ENCODE peak calls at places on chromosomes 6 and 20, in nine cellular contexts. R is endothelial cell; K is NCI-H345; Q is stimulated activated CD4-positive, alpha-beta T cell treated with anti-CD3 and anti-CD28 coated beads, TNF-alpha, amount 100 ng/mL, for 4 hours; P is nephron progenitor cell; G is HTR-8/SVneo; Z is caudate nucleus; C is mesenchymal stem cell; X is ovary. L is an unnamed sample.

GRCh38 chr6:31659649-31660223 is 842 bp downstream of the C6orf47 start:
- DNase-seq in R (no peak), K (no peak), Q (no peak), P (no peak), G (no peak), Z (no peak), C (peak; percentile 52), X (no peak), L (peak; percentile 37)

GRCh38 chr6:29641430-29642213 is 8.6 kb upstream of the GABBR1 start:
- DNase-seq in R (no peak), K (no peak), Q (no peak), P (no peak), G (no peak), Z (no peak), C (no peak), X (no peak), L (peak; percentile 22)

GRCh38 chr6:129890164-129890563 is 29.0 kb upstream of the TMEM244 start:
- DNase-seq in R (no peak), K (no peak), Q (no peak), P (no peak), G (no peak), Z (no peak), C (no peak), X (no peak), L (no peak)

GRCh38 chr6:155154158-155154830 is 109.5 kb upstream of the CLDN20 start:
- DNase-seq in R (no peak), K (peak; percentile 32), Q (no peak), P (no peak), G (peak; percentile 51), Z (no peak), C (peak; percentile 91), X (no peak), L (peak; percentile 95)

GRCh38 chr20:35618372-35619131 is 2.9 kb downstream of the SPAG4 start:
- DNase-seq in R (peak; percentile 24), K (peak; percentile 62), Q (no peak), P (peak; percentile 32), G (peak; percentile 39), Z (no peak), C (peak; percentile 42), X (peak; percentile 66), L (peak; percentile 61)

GRCh38 chr6:62039602-62040001 is 246.4 kb downstream of the KHDRBS2 start:
- DNase-seq in R (no peak), K (no peak), Q (no peak), P (no peak), G (no peak), Z (no peak), C (peak; percentile 3), X (no peak), L (no peak)

GRCh38 chr6:28606424-28607391 is 81.0 kb downstream of the GPX5 start:
- DNase-seq in R (peak; percentile 62), K (peak; percentile 74), Q (no peak), P (peak; percentile 50), G (peak; percentile 88), Z (no peak), C (peak; percentile 74), X (peak; percentile 50), L (peak; percentile 85)

GRCh38 chr6:14444296-14444993 is 326.9 kb downstream of the CD83 start:
- DNase-seq in R (no peak), K (no peak), Q (no peak), P (no peak), G (no peak), Z (no peak), C (no peak), X (no peak), L (peak; percentile 46)

GRCh38 chr6:74100719-74101287 is 404.8 kb downstream of the CD109 start:
- DNase-seq in R (no peak), K (no peak), Q (no peak), P (no peak), G (no peak), Z (no peak), C (no peak), X (no peak), L (no peak)

L was measured in NCI-H69.